ENCODE peak calls at places on chromosome 7, in seven cellular contexts. H, Z, J, Y, B, K and T are unnamed samples.

GRCh38 chr7:50792342-50793114 is 9.8 kb upstream of the GRB10 start:
- DNase-seq in H (peak), Z (peak), J (no peak), Y (no peak), B (peak), K (peak), T (no peak)

GRCh38 chr7:131249003-131249402 is 78.7 kb upstream of the MKLN1 start:
- DNase-seq in H (peak), Z (peak), J (no peak), Y (peak), B (peak), K (no peak), T (no peak)

GRCh38 chr7:127393370-127394058 is 1.0 kb upstream of the ZNF800 start:
- DNase-seq in H (peak), Z (peak), J (no peak), Y (no peak), B (no peak), K (peak), T (no peak)

GRCh38 chr7:25216837-25217236 is 11.4 kb downstream of the NPVF start:
- DNase-seq in H (no peak), Z (peak), J (no peak), Y (peak), B (peak), K (no peak), T (no peak)

GRCh38 chr7:81234896-81235295 is 316.0 kb upstream of the SEMA3C start:
- DNase-seq in H (no peak), Z (peak), J (no peak), Y (no peak), B (no peak), K (no peak), T (no peak)

GRCh38 chr7:117132385-117133120 is 179.3 kb downstream of the ST7 start:
- DNase-seq in H (no peak), Z (peak), J (no peak), Y (peak), B (peak), K (no peak), T (no peak)

GRCh38 chr7:81013036-81013435 is 94.2 kb upstream of the SEMA3C start:
- DNase-seq in H (no peak), Z (peak), J (no peak), Y (no peak), B (no peak), K (no peak), T (no peak)

GRCh38 chr7:105830405-105831218 is 45.8 kb downstream of the ATXN7L1 start:
- DNase-seq in H (no peak), Z (peak), J (no peak), Y (peak), B (peak), K (no peak), T (no peak)

GRCh38 chr7:28081016-28081415 is 99.6 kb downstream of the JAZF1 start:
- DNase-seq in H (no peak), Z (no peak), J (no peak), Y (no peak), B (peak), K (no peak), T (no peak)

GRCh38 chr7:30674420-30674819 is 7.8 kb downstream of the CRHR2 start:
- DNase-seq in H (no peak), Z (no peak), J (no peak), Y (no peak), B (no peak), K (no peak), T (no peak)

GRCh38 chr7:81680120-81680519 is 89.7 kb downstream of the HGF start:
- DNase-seq in H (no peak), Z (no peak), J (no peak), Y (no peak), B (no peak), K (no peak), T (no peak)

GRCh38 chr7:85004402-85004801 is 182.5 kb downstream of the SEMA3D start:
- DNase-seq in H (no peak), Z (no peak), J (no peak), Y (no peak), B (no peak), K (no peak), T (no peak)

GRCh38 chr7:83060218-83060617 is 102.5 kb downstream of the PCLO start:
- DNase-seq in H (peak), Z (no peak), J (no peak), Y (no peak), B (no peak), K (no peak), T (no peak)

GRCh38 chr7:64541438-64542359 is 21.2 kb downstream of the ZNF680 start:
- DNase-seq in H (peak), Z (peak), J (no peak), Y (no peak), B (no peak), K (no peak), T (no peak)

GRCh38 chr7:21443149-21443841 is 15.4 kb downstream of the SP4 start:
- DNase-seq in H (no peak), Z (no peak), J (no peak), Y (no peak), B (no peak), K (no peak), T (no peak)

GRCh38 chr7:23713285-23714235 is 3.5 kb downstream of the STK31 start:
- DNase-seq in H (no peak), Z (peak), J (no peak), Y (peak), B (no peak), K (no peak), T (no peak)

GRCh38 chr7:124459101-124460052 is 306.2 kb downstream of the GPR37 start:
- DNase-seq in H (no peak), Z (peak), J (no peak), Y (peak), B (no peak), K (no peak), T (no peak)

GRCh38 chr7:2151235-2151634 is 81.5 kb downstream of the MAD1L1 start:
- DNase-seq in H (no peak), Z (no peak), J (no peak), Y (no peak), B (no peak), K (no peak), T (no peak)

GRCh38 chr7:99679400-99680191 is at the start of gene CYP3A5:
- DNase-seq in H (no peak), Z (no peak), J (no peak), Y (no peak), B (no peak), K (peak), T (no peak)

GRCh38 chr7:47253650-47254080 is 328.2 kb downstream of the TNS3 start:
- DNase-seq in H (peak), Z (peak), J (no peak), Y (peak), B (peak), K (peak), T (no peak)

GRCh38 chr7:30201161-30201666 is 66.4 kb downstream of the MTURN start:
- DNase-seq in H (no peak), Z (no peak), J (peak), Y (no peak), B (no peak), K (no peak), T (no peak)

DNA sequence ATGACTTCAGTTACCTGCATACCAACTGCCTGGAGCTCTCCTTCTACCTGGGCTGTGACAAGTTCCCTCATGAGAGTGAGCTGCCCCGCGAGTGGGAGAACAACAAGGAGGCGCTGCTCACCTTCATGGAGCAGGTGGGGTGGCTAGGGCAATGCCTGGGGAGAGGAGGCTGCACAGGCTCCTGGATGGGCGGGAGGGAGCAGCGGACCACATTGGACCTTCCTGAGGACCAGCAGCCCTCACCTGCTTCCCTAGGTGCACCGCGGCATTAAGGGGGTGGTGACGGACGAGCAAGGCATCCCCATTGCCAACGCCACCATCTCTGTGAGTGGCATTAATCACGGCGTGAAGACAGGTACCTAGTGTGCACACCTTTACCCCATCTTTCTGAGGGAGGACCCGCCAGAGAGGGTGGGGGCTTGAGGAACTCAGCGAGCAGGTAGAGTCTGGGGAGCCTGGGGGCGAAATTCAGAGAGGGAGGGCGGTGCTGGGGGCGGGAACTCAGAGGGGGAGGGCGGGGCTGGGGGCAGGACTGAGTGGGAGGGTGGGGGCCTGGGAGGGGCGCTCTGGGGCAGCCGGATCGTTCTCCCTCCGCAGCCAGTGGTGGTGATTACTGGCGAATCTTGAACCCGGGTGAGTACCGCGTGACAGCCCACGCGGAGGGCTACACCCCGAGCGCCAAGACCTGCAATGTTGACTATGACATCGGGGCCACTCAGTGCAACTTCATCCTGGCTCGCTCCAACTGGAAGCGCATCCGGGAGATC is 9.0 kb downstream of the AEBP1 start:
- DNase-seq in H (no peak), Z (no peak), J (no peak), Y (no peak), B (no peak), K (no peak), T (no peak)
- TF ChIP-seq CTCF in H (no peak), Z (no peak), J (no peak), Y (no peak), B (no peak), K (no peak), T (no peak)

GRCh38 chr7:995571-995970 is 12.6 kb downstream of the CYP2W1 start:
- DNase-seq in H (no peak), Z (no peak), J (no peak), Y (no peak), B (no peak), K (no peak), T (no peak)
- TF ChIP-seq CTCF in H (no peak), Z (no peak), J (no peak), Y (no peak), B (no peak), K (no peak), T (no peak)

GRCh38 chr7:6576024-6576866 is 1.0 kb upstream of the ZDHHC4 start:
- DNase-seq in H (no peak), Z (no peak), J (no peak), Y (no peak), B (no peak), K (no peak), T (no peak)
- TF ChIP-seq CTCF in H (no peak), Z (no peak), J (no peak), Y (no peak), B (no peak), K (no peak), T (no peak)

DNA sequence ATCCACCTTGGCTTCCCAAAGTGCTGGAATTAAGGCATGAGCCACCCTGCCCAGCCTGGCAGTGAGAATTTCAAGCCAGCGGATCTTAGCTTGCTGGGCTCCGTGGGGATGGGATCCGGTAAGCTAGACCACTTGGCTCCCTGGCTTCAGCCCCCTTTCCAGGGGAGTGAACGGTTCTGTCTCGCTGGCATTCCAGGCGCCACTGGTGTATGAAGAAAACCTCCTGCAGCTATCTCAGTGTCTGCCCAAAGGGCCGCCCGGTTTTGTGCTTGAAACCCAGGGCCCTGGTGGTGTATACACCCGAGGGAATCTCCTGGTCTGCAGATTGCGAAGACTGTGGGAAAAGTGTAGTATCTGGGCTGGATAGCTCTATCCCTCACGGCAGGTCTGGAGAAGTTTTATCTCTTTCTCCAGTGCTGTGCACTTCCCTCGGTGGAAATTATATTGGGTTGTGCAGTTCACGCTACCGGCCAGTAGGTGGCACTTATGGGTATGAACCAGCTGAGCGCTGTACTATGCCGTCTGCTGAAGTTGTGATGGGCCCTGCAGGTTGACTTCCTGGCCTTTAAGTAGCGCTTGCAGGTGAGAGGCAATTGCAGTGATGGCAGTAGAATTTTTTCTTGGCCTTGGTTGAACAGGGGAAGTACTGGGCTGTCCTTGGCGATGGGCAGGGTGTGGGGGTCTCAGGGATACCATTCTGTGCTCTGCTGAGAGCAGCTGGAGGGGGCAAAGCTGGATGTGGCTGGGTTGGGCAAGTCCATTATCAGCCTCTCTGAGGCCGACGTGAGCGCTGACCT is 138.0 kb upstream of the MTPN start:
- DNase-seq in H (peak), Z (peak), J (no peak), Y (peak), B (peak), K (peak), T (no peak)
- TF ChIP-seq CTCF in H (peak), Z (peak), J (peak), Y (peak), B (peak), K (peak), T (no peak)

GRCh38 chr7:43653891-43654504 is 71.1 kb downstream of the STK17A start:
- DNase-seq in H (no peak), Z (peak), J (no peak), Y (no peak), B (no peak), K (no peak), T (no peak)

GRCh38 chr7:43649755-43650274 is 66.9 kb downstream of the STK17A start:
- DNase-seq in H (no peak), Z (no peak), J (peak), Y (no peak), B (peak), K (no peak), T (no peak)

GRCh38 chr7:43650457-43651052 is 67.6 kb downstream of the STK17A start:
- DNase-seq in H (no peak), Z (peak), J (no peak), Y (peak), B (peak), K (no peak), T (no peak)

GRCh38 chr7:43653466-43653865 is 70.6 kb downstream of the STK17A start:
- DNase-seq in H (no peak), Z (peak), J (no peak), Y (no peak), B (no peak), K (no peak), T (no peak)

DNA sequence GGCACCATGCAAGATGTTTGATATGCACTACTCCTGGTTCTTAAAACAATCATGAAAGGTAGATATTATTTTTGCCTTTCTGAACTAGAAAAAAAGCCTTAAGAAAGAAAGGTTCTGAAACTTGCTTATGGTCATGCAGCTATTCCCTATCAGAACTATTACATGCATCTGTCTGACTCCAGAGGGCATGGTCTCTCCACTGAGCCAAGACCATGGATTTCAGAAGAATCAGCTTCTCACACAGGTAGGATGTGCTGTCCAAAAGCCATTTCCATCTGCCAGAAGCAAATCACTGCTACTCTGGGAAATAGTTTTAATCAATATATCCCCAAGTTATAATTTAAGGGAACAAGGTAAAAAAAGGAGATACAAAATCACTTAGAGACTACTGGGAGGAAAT is 69.5 kb downstream of the STK17A start:
- DNase-seq in H (no peak), Z (no peak), J (no peak), Y (no peak), B (no peak), K (no peak), T (no peak)
- TF ChIP-seq CTCF in H (no peak), Z (no peak), J (no peak), Y (peak), B (no peak), K (no peak), T (no peak)

DNA sequence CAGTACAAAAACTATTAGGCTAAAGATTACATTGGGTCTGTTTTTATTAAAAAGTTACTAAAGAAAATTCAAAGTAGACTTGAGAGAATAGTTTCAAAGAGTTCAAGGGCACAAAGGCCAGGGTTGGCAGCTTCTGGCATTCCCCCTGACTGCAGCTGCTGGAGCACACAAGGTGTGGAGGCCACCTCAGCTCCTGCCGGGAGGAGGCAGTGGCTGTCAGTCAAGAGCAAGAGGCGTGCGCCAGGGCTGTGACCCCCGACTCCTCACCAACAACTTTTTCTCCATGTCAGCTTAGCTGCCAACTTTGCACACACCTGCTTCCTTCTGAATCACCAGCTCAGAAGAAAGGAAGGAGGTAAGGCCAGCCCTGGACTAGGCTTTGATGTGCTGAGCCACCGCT is 144.6 kb upstream of the PLXNA4 start:
- DNase-seq in H (no peak), Z (no peak), J (no peak), Y (no peak), B (no peak), K (no peak), T (no peak)
- TF ChIP-seq CTCF in H (no peak), Z (no peak), J (no peak), Y (no peak), B (no peak), K (no peak), T (no peak)